ENCODE peak calls at places on chromosomes 6 and 20, in ten cellular contexts. P, D, O, L, G, X, E, M, N and S are unnamed samples.

GRCh38 chr6:112178846-112179245 is 75.5 kb downstream of the LAMA4 start:
- DNase-seq in G (no peak), D (no peak), L (no peak), E (no peak), O (no peak), N (no peak), M (no peak), P (no peak), X (no peak), S (no peak)

GRCh38 chr20:58069207-58069606 is 159.2 kb downstream of the ANKRD60 start:
- DNase-seq in E (no peak), P (no peak), N (no peak), D (no peak), L (no peak), M (no peak), G (no peak), O (no peak), X (no peak), S (no peak)

GRCh38 chr6:37029249-37029959 is 23.9 kb downstream of the FGD2 start:
- DNase-seq in M (peak; percentile 69), E (peak; percentile 92), N (peak; percentile 69), O (peak; percentile 63), D (peak; percentile 64), G (peak; percentile 82), P (no peak), L (peak; percentile 88), X (peak; percentile 88), S (peak; percentile 56)

GRCh38 chr20:40493071-40493470 is 196.0 kb downstream of the MAFB start:
- DNase-seq in M (peak; percentile 23), N (peak; percentile 33), O (no peak), L (peak; percentile 37), D (no peak), E (no peak), P (no peak), G (peak; percentile 70), X (peak; percentile 28), S (peak; percentile 60)

GRCh38 chr20:11754451-11754850 is 163.2 kb upstream of the BTBD3 start:
- DNase-seq in D (no peak), E (no peak), P (no peak), M (no peak), X (no peak), L (peak; percentile 18), O (no peak), G (no peak), N (no peak), S (no peak)

GRCh38 chr6:73985891-73986290 is 289.9 kb downstream of the CD109 start:
- DNase-seq in L (no peak), E (peak; percentile 9), D (no peak), M (no peak), G (no peak), O (no peak), N (no peak), X (no peak), P (no peak), S (no peak)

GRCh38 chr6:90537027-90537426 is 49.8 kb downstream of the MAP3K7 start:
- DNase-seq in D (no peak), N (no peak), O (no peak), P (no peak), X (peak; percentile 45), G (no peak), L (no peak), E (peak; percentile 13), M (no peak), S (no peak)

GRCh38 chr6:37547564-37548061 is 47.9 kb upstream of the CCDC167 start:
- DNase-seq in P (peak; percentile 72), X (peak; percentile 71), M (no peak), D (no peak), L (no peak), G (peak; percentile 29), N (no peak), E (no peak), O (no peak), S (no peak)

GRCh38 chr6:37624606-37625574 is 72.8 kb downstream of the MDGA1 start:
- DNase-seq in O (peak; percentile 41), X (no peak), G (peak; percentile 69), N (no peak), M (peak; percentile 29), P (peak; percentile 56), D (no peak), L (peak; percentile 63), E (no peak), S (no peak)

GRCh38 chr6:139973602-139974373 is 599.3 kb upstream of the CITED2 start:
- DNase-seq in E (peak; percentile 17), P (no peak), N (no peak), D (no peak), M (no peak), O (no peak), G (no peak), L (no peak), X (peak; percentile 92), S (no peak)

GRCh38 chr6:144661101-144661806 is 376.1 kb downstream of the UTRN start:
- DNase-seq in X (peak; percentile 42), L (no peak), N (no peak), G (no peak), D (no peak), O (no peak), E (no peak), M (no peak), P (no peak), S (no peak)

GRCh38 chr6:31474871-31475286 is 23.1 kb upstream of the MICB start:
- DNase-seq in X (no peak), O (no peak), N (no peak), M (no peak), G (no peak), E (peak; percentile 39), P (no peak), L (no peak), D (no peak), S (no peak)

GRCh38 chr20:59136027-59136426 is 27.6 kb upstream of the ZNF831 start:
- DNase-seq in X (no peak), E (no peak), P (no peak), G (no peak), N (no peak), D (no peak), O (no peak), L (no peak), M (no peak), S (no peak)

GRCh38 chr6:79672631-79673065 is 41.5 kb downstream of the SH3BGRL2 start:
- DNase-seq in G (no peak), X (peak; percentile 45), L (no peak), O (peak; percentile 2), N (no peak), D (no peak), E (peak; percentile 25), M (no peak), P (no peak), S (no peak)
- TF ChIP-seq CTCF in G (peak; percentile 47), X (peak; percentile 58), L (peak; percentile 52), O (peak; percentile 61), N (no peak), D (peak; percentile 7), E (peak; percentile 36), M (peak; percentile 14), P (peak; percentile 36), S (no peak)

GRCh38 chr6:151391471-151392428 is at the start of gene ZBTB2:
- DNase-seq in E (peak; percentile 84), O (peak; percentile 55), N (peak; percentile 83), P (peak; percentile 59), G (peak; percentile 81), D (peak; percentile 76), M (peak; percentile 68), X (peak; percentile 89), L (peak; percentile 68), S (peak; percentile 61)
- TF ChIP-seq POLR2A in E (peak; percentile 33), O (peak; percentile 18), N (peak; percentile 52), P (no peak), G (no peak), D (peak; percentile 43), M (peak; percentile 32), X (no peak), L (peak; percentile 5), S (no peak)

DNA sequence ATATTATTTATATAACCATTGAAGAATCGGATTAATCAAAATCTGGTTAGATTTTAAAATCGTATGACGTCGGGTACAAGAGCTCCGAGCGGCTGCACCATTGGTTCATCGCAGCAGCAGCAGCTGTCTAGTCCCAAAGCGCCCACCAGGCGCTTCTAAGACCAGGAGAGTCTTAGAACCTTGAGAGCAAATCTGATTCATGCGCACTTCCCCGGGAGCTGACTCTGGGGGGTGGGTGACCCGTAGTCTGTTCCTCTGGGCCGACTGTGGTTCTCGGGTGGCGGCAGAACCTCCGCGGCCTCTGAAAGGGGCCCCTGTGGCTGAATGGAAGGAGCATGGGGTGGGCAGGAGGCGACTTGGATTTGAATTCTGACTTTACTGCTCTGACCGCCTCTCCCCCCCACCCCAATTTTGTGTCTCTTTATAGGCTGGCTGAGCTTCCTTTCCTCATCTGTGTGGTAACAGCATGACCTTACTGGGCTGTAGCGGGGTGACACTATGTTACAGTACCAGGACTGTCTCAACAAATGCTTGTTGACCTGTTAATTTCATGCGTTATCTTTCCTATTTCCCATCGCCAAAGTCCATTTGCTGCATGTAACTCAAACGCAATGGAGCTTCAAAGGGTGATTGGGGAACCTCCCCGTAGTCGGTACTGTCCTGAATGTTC is 119.7 kb downstream of the RTN4IP1 start:
- DNase-seq in L (no peak), G (no peak), M (no peak), E (no peak), N (no peak), X (no peak), D (no peak), O (no peak), P (no peak), S (no peak)
- TF ChIP-seq CTCF in L (no peak), G (no peak), M (no peak), E (no peak), N (no peak), X (no peak), D (no peak), O (no peak), P (no peak), S (no peak)

GRCh38 chr6:44508646-44509045 is 121.1 kb downstream of the CDC5L start:
- DNase-seq in N (no peak), O (no peak), G (no peak), M (no peak), D (no peak), P (no peak), X (peak; percentile 85), L (no peak), E (no peak), S (no peak)

GRCh38 chr6:44512868-44513641 is 125.5 kb downstream of the CDC5L start:
- DNase-seq in D (no peak), E (peak; percentile 19), N (no peak), M (no peak), X (no peak), O (no peak), L (no peak), P (no peak), G (peak; percentile 36), S (no peak)

GRCh38 chr6:44514576-44515193 is 127.2 kb downstream of the CDC5L start:
- DNase-seq in O (no peak), E (no peak), X (no peak), L (no peak), G (no peak), N (no peak), M (no peak), P (no peak), D (no peak), S (no peak)

GRCh38 chr6:44514085-44514484 is 126.6 kb downstream of the CDC5L start:
- DNase-seq in D (no peak), E (no peak), G (no peak), L (no peak), N (no peak), P (no peak), X (no peak), M (no peak), O (no peak), S (no peak)

DNA sequence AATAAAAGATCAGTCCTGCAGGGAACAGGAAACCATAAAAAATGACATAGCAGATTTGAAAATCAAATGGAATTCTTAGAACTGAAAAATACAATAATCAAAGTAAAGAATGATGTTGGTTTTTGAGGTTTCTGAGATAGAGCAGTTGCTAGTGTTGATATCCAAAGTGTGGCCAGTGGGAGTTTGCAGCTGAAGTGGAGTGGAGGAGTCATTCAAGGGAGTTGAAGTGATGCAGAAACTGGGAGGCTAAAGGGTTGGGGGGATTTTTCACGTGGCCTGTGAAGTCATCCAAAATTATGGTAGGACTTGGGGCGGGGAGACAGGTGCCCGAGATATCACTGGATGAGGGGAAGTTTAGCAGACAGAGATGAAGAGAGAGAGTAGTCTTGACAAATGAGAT is 123.6 kb downstream of the CDC5L start:
- DNase-seq in X (no peak), M (no peak), D (no peak), P (no peak), O (no peak), G (no peak), L (no peak), N (no peak), E (no peak), S (no peak)
- TF ChIP-seq POLR2A in X (no peak), M (no peak), D (no peak), P (no peak), O (no peak), G (no peak), L (no peak), N (no peak), E (no peak), S (no peak)